ENCODE peak calls at places on chromosomes 2 and 18, in seven cellular contexts. X is ovary, B is IMR-90, N is prostate gland, C is heart left ventricle, F is breast epithelium, W is stomach. L is an unnamed sample.

GRCh38 chr2:30705711-30706533 is 101.3 kb downstream of the CAPN13 start:
- DNase-seq in X (no peak), B (no peak), N (no peak), C (no peak), F (no peak), W (no peak), L (no peak)

GRCh38 chr18:44742741-44743311 is 62.1 kb downstream of the SETBP1 start:
- DNase-seq in X (peak; percentile 88), B (peak; percentile 29), N (no peak), C (peak; percentile 74), F (no peak), W (no peak), L (no peak)

GRCh38 chr2:190978389-190979053 is 35.5 kb downstream of the STAT1 start:
- DNase-seq in X (no peak), B (peak; percentile 85), N (no peak), C (no peak), F (no peak), W (no peak), L (no peak)

GRCh38 chr2:25567406-25567805 is 106.0 kb downstream of the DTNB start:
- DNase-seq in X (no peak), B (peak; percentile 65), N (no peak), C (no peak), F (no peak), W (no peak), L (no peak)

GRCh38 chr18:12659904-12660605 is 2.1 kb upstream of the SPIRE1 start:
- DNase-seq in X (peak; percentile 43), B (peak; percentile 70), N (peak; percentile 40), C (no peak), F (no peak), W (peak; percentile 35), L (no peak)

GRCh38 chr2:207385076-207385475 is 144.7 kb upstream of the CREB1 start:
- DNase-seq in X (no peak), B (no peak), N (no peak), C (no peak), F (no peak), W (no peak), L (no peak)

GRCh38 chr18:54181856-54182612 is 42.4 kb downstream of the MBD2 start:
- DNase-seq in X (no peak), B (peak; percentile 38), N (no peak), C (no peak), F (no peak), W (no peak), L (no peak)

GRCh38 chr2:66962625-66963207 is 434.4 kb upstream of the ETAA1 start:
- DNase-seq in X (no peak), B (no peak), N (no peak), C (no peak), F (no peak), W (no peak), L (no peak)

GRCh38 chr18:34754300-34754699 is 44.2 kb downstream of the DTNA start:
- DNase-seq in X (no peak), B (no peak), N (no peak), C (no peak), F (no peak), W (no peak), L (no peak)

GRCh38 chr2:45260946-45261345 is 251.7 kb upstream of the SIX2 start:
- DNase-seq in X (no peak), B (no peak), N (no peak), C (no peak), F (no peak), W (no peak), L (peak; percentile 5)

GRCh38 chr18:36589857-36590543 is 238.8 kb downstream of the TPGS2 start:
- DNase-seq in X (no peak), B (peak; percentile 37), N (no peak), C (no peak), F (no peak), W (no peak), L (no peak)

GRCh38 chr2:38653715-38654494 is 12.0 kb upstream of the GALM start:
- DNase-seq in X (no peak), B (peak; percentile 16), N (no peak), C (no peak), F (peak; percentile 34), W (no peak), L (peak; percentile 28)

GRCh38 chr2:180980943-180981898 is 816 bp downstream of the UBE2E3 start:
- DNase-seq in X (no peak), B (peak; percentile 44), N (peak; percentile 15), C (peak; percentile 42), F (no peak), W (peak; percentile 33), L (peak; percentile 83)

GRCh38 chr2:169260846-169261245 is 101.5 kb downstream of the LRP2 start:
- DNase-seq in X (no peak), B (no peak), N (no peak), C (no peak), F (no peak), W (no peak), L (no peak)

GRCh38 chr18:61991201-61991600 is 98.4 kb upstream of the RNF152 start:
- DNase-seq in X (no peak), B (peak; percentile 71), N (no peak), C (no peak), F (no peak), W (no peak), L (no peak)

GRCh38 chr2:3873899-3874298 is 170.5 kb downstream of the DCDC2C start:
- DNase-seq in X (no peak), B (no peak), N (no peak), C (no peak), F (no peak), W (no peak), L (no peak)

GRCh38 chr2:70514612-70515055 is 39.0 kb downstream of the TGFA start:
- DNase-seq in X (no peak), B (no peak), N (peak; percentile 25), C (peak; percentile 52), F (peak; percentile 72), W (peak; percentile 92), L (peak; percentile 37)

GRCh38 chr2:232988444-232988843 is 24.6 kb downstream of the NGEF start:
- DNase-seq in X (peak; percentile 50), B (peak; percentile 97), N (no peak), C (no peak), F (peak; percentile 47), W (peak; percentile 68), L (peak; percentile 31)

GRCh38 chr2:197311521-197312033 is 997 bp upstream of the ANKRD44 start:
- DNase-seq in X (no peak), B (no peak), N (no peak), C (no peak), F (no peak), W (no peak), L (no peak)
- H3K4me3 ChIP-seq in X (no peak overlapping the region), B (no peak overlapping the region), N (no peak overlapping the region), C (peak overlapping the region; percentile 76), F (peak overlapping the region; percentile 63), W (peak overlapping the region; percentile 65), L (no peak overlapping the region)

DNA sequence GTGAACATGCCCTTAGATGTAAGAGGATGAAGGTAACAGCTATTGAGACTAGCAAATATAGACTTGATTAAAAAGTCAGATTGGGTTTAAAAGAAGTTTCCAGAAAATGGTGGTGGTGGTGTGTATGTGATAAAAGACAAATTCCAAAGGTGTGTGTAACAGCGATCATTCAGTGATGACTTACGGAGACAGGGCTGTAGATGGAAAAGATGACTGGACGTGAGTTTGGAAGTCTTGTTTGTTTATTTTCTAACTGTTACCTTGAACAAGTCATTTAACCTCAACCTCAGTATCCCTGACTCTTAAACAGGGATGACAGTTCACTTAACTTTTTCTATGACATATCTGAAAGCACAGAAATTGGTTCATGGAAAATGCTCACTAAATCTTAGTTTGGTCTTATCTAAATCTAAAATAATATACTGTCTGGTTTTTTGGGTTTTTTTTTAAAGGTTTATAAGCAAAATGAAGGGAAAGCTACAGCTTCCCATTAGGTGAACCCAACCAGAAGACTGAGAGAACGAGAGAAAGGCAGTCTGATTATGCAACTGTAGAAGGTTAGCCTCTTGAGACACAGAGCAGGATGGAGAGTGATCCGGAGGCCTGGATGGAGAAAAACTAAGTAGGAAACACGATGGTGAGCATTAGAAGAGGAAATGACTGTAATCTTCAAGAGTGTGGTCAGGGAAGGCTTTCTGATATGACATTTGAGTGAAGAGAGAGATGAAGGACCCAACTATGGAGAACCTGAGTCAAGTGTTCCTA is 71.9 kb downstream of the TCF4 start:
- DNase-seq in X (no peak), B (peak; percentile 84), N (no peak), C (no peak), F (no peak), W (no peak), L (no peak)
- TF ChIP-seq POLR2A in X (no peak), B (no peak), N (no peak), C (no peak), F (no peak), W (no peak), L (no peak)

DNA sequence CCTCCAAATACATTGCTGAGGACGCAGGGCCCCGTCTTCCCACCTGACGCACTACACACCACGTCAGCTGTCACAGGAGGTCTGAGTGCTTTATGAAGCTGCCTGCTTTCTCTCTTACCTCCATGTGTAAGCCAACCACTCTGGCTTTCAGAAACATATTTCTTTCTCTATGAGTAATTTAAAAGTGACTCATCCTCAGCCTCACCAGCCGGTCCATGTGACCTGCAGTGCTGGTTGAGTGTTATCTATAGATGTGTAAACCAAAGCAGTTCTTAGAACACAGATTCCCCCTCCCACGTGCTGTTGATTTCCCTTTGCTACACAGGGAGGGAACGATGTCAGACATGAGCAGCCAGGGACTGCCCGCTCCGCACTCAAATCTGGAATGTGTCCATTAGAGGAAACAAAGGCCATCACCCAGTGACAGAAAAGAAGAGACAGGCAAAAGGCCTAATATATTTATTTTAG is 157.8 kb downstream of the BCL2 start:
- DNase-seq in X (peak; percentile 73), B (peak; percentile 93), N (peak; percentile 59), C (peak; percentile 60), F (no peak), W (peak; percentile 62), L (peak; percentile 90)
- H3K4me3 ChIP-seq in X (no peak overlapping the region), B (no peak overlapping the region), N (no peak overlapping the region), C (no peak overlapping the region), F (no peak overlapping the region), W (no peak overlapping the region), L (no peak overlapping the region)

DNA sequence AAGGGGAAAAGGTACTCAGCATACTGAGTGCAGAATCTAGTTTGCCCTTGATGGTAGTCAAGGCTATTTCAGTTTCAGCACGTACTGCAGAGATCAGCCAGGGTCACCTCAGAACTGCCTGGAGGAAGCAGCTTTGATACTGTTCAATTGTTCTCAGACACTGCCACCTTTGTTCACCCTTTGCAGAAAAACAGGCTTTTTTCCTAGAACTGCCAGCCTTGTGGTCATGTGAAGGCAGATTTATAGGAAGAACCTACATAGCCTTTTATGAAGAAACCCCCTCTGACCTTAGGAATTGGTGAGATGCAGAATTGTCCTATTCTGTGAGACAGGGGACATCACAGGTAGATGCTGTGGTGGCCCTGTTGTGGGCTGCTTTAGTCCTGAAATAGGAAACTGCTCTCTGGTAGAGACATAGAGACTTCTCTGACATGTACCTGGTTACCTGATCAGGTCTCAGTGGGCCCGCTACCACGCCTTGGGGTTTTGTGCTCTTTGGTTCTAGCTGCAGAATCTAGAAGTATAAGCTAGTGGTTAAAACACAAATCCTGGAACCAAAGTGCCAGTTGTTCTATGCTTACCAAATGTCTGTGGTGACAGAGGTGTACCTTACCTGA is 206.6 kb downstream of the AGPS start:
- DNase-seq in X (no peak), B (no peak), N (no peak), C (no peak), F (no peak), W (no peak), L (no peak)
- TF ChIP-seq POLR2A in X (no peak), B (no peak), N (no peak), C (no peak), F (no peak), W (no peak), L (no peak)

L was measured in lower leg skin.